ENCODE peak calls at places on chromosome 4, in six cellular contexts. T is cardiac fibroblast; O is HCT116; F is naive thymus-derived CD4-positive, alpha-beta T cell; R is H7; K is EL. Z is an unnamed sample.

GRCh38 chr4:5004496-5004895 is 14.8 kb downstream of the CYTL1 start:
- DNase-seq in T (no peak), O (no peak), F (no peak), R (no peak), K (no peak), Z (no peak)

GRCh38 chr4:37082912-37083311 is 161.6 kb upstream of the NWD2 start:
- DNase-seq in T (no peak), O (no peak), F (no peak), R (no peak), K (no peak), Z (no peak)

GRCh38 chr4:123418486-123418931 is 21.9 kb downstream of the SPRY1 start:
- DNase-seq in T (peak; percentile 95), O (no peak), F (no peak), R (peak; percentile 71), K (peak; percentile 84), Z (peak; percentile 36)

GRCh38 chr4:101415962-101416361 is 68.6 kb upstream of the PPP3CA start:
- DNase-seq in T (no peak), O (no peak), F (no peak), R (no peak), K (no peak), Z (no peak)

GRCh38 chr4:52588771-52589591 is 70.1 kb downstream of the USP46 start:
- DNase-seq in T (peak; percentile 73), O (no peak), F (no peak), R (no peak), K (peak; percentile 47), Z (peak; percentile 44)

GRCh38 chr4:2733001-2733843 is 22.9 kb downstream of the TNIP2 start:
- DNase-seq in T (no peak), O (no peak), F (no peak), R (peak; percentile 57), K (no peak), Z (no peak)

GRCh38 chr4:80173387-80173786 is 23.9 kb upstream of the PRDM8 start:
- DNase-seq in T (peak; percentile 69), O (no peak), F (peak; percentile 74), R (no peak), K (peak; percentile 61), Z (peak; percentile 91)

GRCh38 chr4:186936496-186937375 is 213.1 kb upstream of the FAT1 start:
- DNase-seq in T (peak; percentile 75), O (peak; percentile 84), F (no peak), R (no peak), K (peak; percentile 54), Z (no peak)

GRCh38 chr4:54085284-54085683 is 14.7 kb upstream of the GSX2 start:
- DNase-seq in T (peak; percentile 84), O (no peak), F (no peak), R (no peak), K (peak; percentile 88), Z (no peak)

GRCh38 chr4:182648766-182649165 is 268.4 kb downstream of the DCTD start:
- DNase-seq in T (peak; percentile 2), O (no peak), F (no peak), R (no peak), K (no peak), Z (no peak)

GRCh38 chr4:123452585-123452984 is 56.0 kb downstream of the SPRY1 start:
- DNase-seq in T (peak; percentile 51), O (no peak), F (no peak), R (no peak), K (peak; percentile 88), Z (no peak)

GRCh38 chr4:41069838-41070237 is 144.5 kb downstream of the APBB2 start:
- DNase-seq in T (no peak), O (no peak), F (no peak), R (peak; percentile 56), K (no peak), Z (no peak)

GRCh38 chr4:48268956-48269860 is at the start of gene TEC:
- DNase-seq in T (peak; percentile 6), O (peak; percentile 48), F (peak; percentile 21), R (peak; percentile 81), K (peak; percentile 72), Z (peak; percentile 60)

GRCh38 chr4:2302387-2303119 is 40.6 kb upstream of the MXD4 start:
- DNase-seq in T (no peak), O (no peak), F (no peak), R (no peak), K (no peak), Z (no peak)

GRCh38 chr4:185865901-185866328 is 53.9 kb upstream of the SORBS2 start:
- DNase-seq in T (peak; percentile 79), O (no peak), F (no peak), R (no peak), K (peak; percentile 43), Z (no peak)

GRCh38 chr4:155025762-155026457 is 182.5 kb upstream of the NPY2R start:
- DNase-seq in T (peak; percentile 77), O (peak; percentile 65), F (no peak), R (peak; percentile 51), K (peak; percentile 8), Z (peak; percentile 23)

Z was measured in CD4-positive, CD25-positive, alpha-beta regulatory T cell.